ENCODE peak calls at places on chromosomes 3 and 15, in four cellular contexts. C, W, O and Q are unnamed samples.

GRCh38 chr3:134258761-134259347 is 8.2 kb upstream of the RYK start:
- DNase-seq in C (no peak), W (no peak), O (no peak), Q (peak; percentile 31)

GRCh38 chr3:122728186-122728585 is 47.5 kb downstream of the PARP14 start:
- DNase-seq in C (no peak), W (no peak), O (no peak), Q (no peak)

GRCh38 chr15:77014137-77015081 is 19.5 kb downstream of the PSTPIP1 start:
- DNase-seq in C (no peak), W (peak; percentile 89), O (no peak), Q (no peak)

GRCh38 chr15:88833196-88833595 is 30.0 kb downstream of the ACAN start:
- DNase-seq in C (no peak), W (no peak), O (no peak), Q (no peak)

GRCh38 chr3:178291971-178292370 is 244.3 kb upstream of the KCNMB2 start:
- DNase-seq in C (no peak), W (no peak), O (no peak), Q (no peak)

GRCh38 chr3:126439346-126439967 is 36.2 kb downstream of the ZXDC start:
- DNase-seq in C (no peak), W (peak; percentile 56), O (peak; percentile 5), Q (no peak)

GRCh38 chr15:100601158-100601557 is 826 bp downstream of the LINS1 start:
- DNase-seq in C (no peak), W (peak; percentile 77), O (no peak), Q (no peak)

GRCh38 chr3:30073622-30074021 is 532.8 kb upstream of the TGFBR2 start:
- DNase-seq in C (no peak), W (no peak), O (no peak), Q (no peak)

GRCh38 chr3:168100777-168101492 is 5.2 kb upstream of the GOLIM4 start:
- DNase-seq in C (no peak), W (no peak), O (no peak), Q (no peak)

GRCh38 chr15:68830141-68830540 is 9.4 kb upstream of the ANP32A start:
- DNase-seq in C (no peak), W (no peak), O (no peak), Q (no peak)

GRCh38 chr3:127483005-127483641 is 107.4 kb downstream of the TPRA1 start:
- DNase-seq in C (peak; percentile 7), W (peak; percentile 61), O (peak; percentile 19), Q (no peak)

GRCh38 chr3:15783361-15783969 is 14.3 kb downstream of the ANKRD28 start:
- DNase-seq in C (no peak), W (no peak), O (no peak), Q (no peak)

GRCh38 chr3:191912616-191913204 is 451.7 kb downstream of the PYDC2 start:
- DNase-seq in C (no peak), W (no peak), O (no peak), Q (no peak)

GRCh38 chr3:17070560-17070959 is 185.8 kb downstream of the PLCL2 start:
- DNase-seq in C (peak; percentile 27), W (no peak), O (peak; percentile 43), Q (no peak)

GRCh38 chr15:42402806-42403205 is 43.5 kb downstream of the CAPN3 start:
- DNase-seq in C (no peak), W (no peak), O (no peak), Q (no peak)

GRCh38 chr3:115571413-115571812 is 51.9 kb upstream of the GAP43 start:
- DNase-seq in C (no peak), W (no peak), O (no peak), Q (no peak)

GRCh38 chr15:66772967-66773873 is 71.2 kb downstream of the SMAD6 start:
- DNase-seq in C (no peak), W (peak; percentile 59), O (no peak), Q (no peak)

GRCh38 chr3:143585720-143586456 is 262.4 kb downstream of the SLC9A9 start:
- DNase-seq in C (no peak), W (no peak), O (no peak), Q (no peak)

GRCh38 chr3:31433679-31433992 is 99.1 kb upstream of the STT3B start:
- DNase-seq in C (no peak), W (no peak), O (no peak), Q (no peak)

GRCh38 chr3:31436830-31437229 is 95.9 kb upstream of the STT3B start:
- DNase-seq in C (no peak), W (no peak), O (no peak), Q (no peak)

GRCh38 chr3:31434819-31435218 is 97.9 kb upstream of the STT3B start:
- DNase-seq in C (no peak), W (no peak), O (no peak), Q (no peak)

GRCh38 chr3:31431322-31431721 is 101.4 kb upstream of the STT3B start:
- DNase-seq in C (no peak), W (no peak), O (no peak), Q (no peak)

DNA sequence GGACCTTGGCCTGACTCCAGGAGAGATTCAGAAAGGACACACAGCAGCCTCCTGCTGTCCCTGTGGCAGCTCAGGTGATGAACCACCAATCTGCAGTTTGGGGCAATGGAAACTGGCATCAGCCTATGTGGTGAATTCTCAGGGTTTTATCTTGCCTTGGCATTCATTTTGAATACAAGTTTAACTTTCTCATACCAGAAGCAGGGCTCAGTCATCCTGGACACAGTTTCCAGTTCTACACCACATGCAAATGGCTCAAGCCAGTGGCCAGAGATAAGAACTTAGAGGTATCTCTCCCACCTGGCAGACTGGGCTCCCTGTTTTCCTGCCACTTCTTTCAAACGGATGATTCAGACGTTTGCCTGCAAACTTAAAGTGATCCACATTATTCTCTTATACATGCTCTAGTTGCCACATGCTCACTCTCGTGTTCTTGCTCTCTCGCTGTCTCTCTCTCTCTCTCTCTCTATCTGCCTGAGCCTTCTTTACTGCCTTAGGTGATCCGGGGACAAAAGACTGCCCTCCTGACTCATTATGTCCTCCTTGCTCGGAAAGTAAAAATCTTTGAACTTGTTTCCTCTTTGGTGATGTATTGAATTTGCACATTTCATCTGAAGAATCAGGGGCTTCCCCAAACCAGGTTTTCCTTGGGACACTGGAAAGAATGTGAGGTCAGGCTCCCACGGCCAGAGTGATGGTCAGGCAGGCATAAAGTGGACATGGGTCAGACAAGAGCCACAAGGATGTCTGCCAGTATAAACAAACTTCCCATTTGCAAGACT is 99.6 kb upstream of the STT3B start:
- DNase-seq in C (no peak), W (no peak), O (no peak), Q (peak; percentile 12)
- H3K27ac ChIP-seq in C (no peak overlapping the region), W (no peak overlapping the region), O (no peak overlapping the region), Q (no peak overlapping the region)

GRCh38 chr15:79560384-79560783 is 128.2 kb downstream of the MINAR1 start:
- DNase-seq in C (no peak), W (no peak), O (no peak), Q (no peak)
- H3K27ac ChIP-seq in C (no peak overlapping the region), W (no peak overlapping the region), O (no peak overlapping the region), Q (no peak overlapping the region)

GRCh38 chr3:185400866-185401265 is 37.9 kb downstream of the MAP3K13 start:
- DNase-seq in C (no peak), W (no peak), O (no peak), Q (peak; percentile 26)

GRCh38 chr3:185399629-185400339 is 36.8 kb downstream of the MAP3K13 start:
- DNase-seq in C (no peak), W (no peak), O (no peak), Q (no peak)

GRCh38 chr3:185400340-185400667 is 37.4 kb downstream of the MAP3K13 start:
- DNase-seq in C (no peak), W (no peak), O (no peak), Q (peak; percentile 12)

GRCh38 chr3:185401319-185401955 is 38.5 kb downstream of the MAP3K13 start:
- DNase-seq in C (no peak), W (no peak), O (no peak), Q (no peak)

GRCh38 chr3:185397676-185398075 is 34.7 kb downstream of the MAP3K13 start:
- DNase-seq in C (no peak), W (no peak), O (no peak), Q (no peak)
- H3K27ac ChIP-seq in C (no peak overlapping the region), W (no peak overlapping the region), O (no peak overlapping the region), Q (no peak overlapping the region)

GRCh38 chr3:101695779-101696372 is 9.4 kb upstream of the RPL24 start:
- DNase-seq in C (no peak), W (no peak), O (no peak), Q (no peak)
- H3K27ac ChIP-seq in C (no peak overlapping the region), W (no peak overlapping the region), O (no peak overlapping the region), Q (no peak overlapping the region)

GRCh38 chr3:125125822-125126245 is 70.0 kb upstream of the HEG1 start:
- DNase-seq in C (no peak), W (no peak), O (no peak), Q (peak; percentile 57)
- H3K27ac ChIP-seq in C (no peak overlapping the region), W (no peak overlapping the region), O (no peak overlapping the region), Q (no peak overlapping the region)